ENCODE peak calls at places on chromosomes 6 and 20, in five cellular contexts. H is SK-N-SH, X is A549, O is B cell, Y is neural progenitor cell. T is an unnamed sample.

GRCh38 chr20:62066339-62066982 is 780 bp upstream of the TAF4 start:
- DNase-seq in H (peak), O (no peak), Y (peak), X (peak), T (no peak)

GRCh38 chr20:21534453-21534852 is 20.6 kb upstream of the NKX2-2 start:
- DNase-seq in H (no peak), Y (no peak), O (no peak), X (no peak), T (no peak)

GRCh38 chr6:7201732-7202541 is 94.2 kb downstream of the RREB1 start:
- DNase-seq in X (no peak), H (no peak), Y (no peak), O (peak), T (peak)

GRCh38 chr6:33418690-33419291 is 884 bp upstream of the CUTA start:
- DNase-seq in O (no peak), X (no peak), Y (peak), H (no peak), T (no peak)

GRCh38 chr6:46773201-46773855 is 19.9 kb upstream of the MEP1A start:
- DNase-seq in X (no peak), Y (no peak), O (no peak), H (no peak), T (no peak)

GRCh38 chr6:121652726-121653623 is 217.5 kb downstream of the GJA1 start:
- DNase-seq in O (no peak), Y (no peak), H (peak), X (peak), T (no peak)

GRCh38 chr6:26537846-26538571 is at the start of gene HMGN4:
- DNase-seq in H (peak), Y (peak), X (no peak), O (peak), T (peak)

GRCh38 chr20:4014031-4014474 is 1.3 kb downstream of the RNF24 start:
- DNase-seq in H (peak), X (peak), O (peak), Y (peak), T (no peak)

GRCh38 chr6:159595173-159595572 is 97.9 kb downstream of the SOD2 start:
- DNase-seq in O (no peak), X (peak), H (no peak), Y (no peak), T (no peak)

GRCh38 chr6:64023693-64024092 is 388.1 kb downstream of the PHF3 start:
- DNase-seq in O (no peak), X (no peak), Y (no peak), H (no peak), T (no peak)

GRCh38 chr20:59002874-59003399 is 4.1 kb downstream of the CTSZ start:
- DNase-seq in X (no peak), Y (no peak), O (no peak), H (no peak), T (no peak)

GRCh38 chr6:131210469-131210868 is 75.2 kb downstream of the AKAP7 start:
- DNase-seq in Y (no peak), X (no peak), O (no peak), H (no peak), T (no peak)

GRCh38 chr6:80223743-80224212 is 117.3 kb downstream of the BCKDHB start:
- DNase-seq in O (no peak), Y (no peak), X (no peak), H (no peak), T (no peak)

GRCh38 chr6:158677906-158678305 is 28.1 kb downstream of the SYTL3 start:
- DNase-seq in O (no peak), X (no peak), H (no peak), Y (no peak), T (no peak)

GRCh38 chr20:24018796-24019195 is 30.2 kb upstream of the GGTLC1 start:
- DNase-seq in O (no peak), H (no peak), X (no peak), Y (peak), T (no peak)

GRCh38 chr6:22754111-22754510 is 184.7 kb downstream of the HDGFL1 start:
- DNase-seq in H (no peak), O (no peak), X (no peak), Y (no peak), T (no peak)

GRCh38 chr6:145028144-145028818 is 707.0 kb downstream of the EPM2A start:
- DNase-seq in H (peak), O (peak), Y (peak), X (peak), T (no peak)

GRCh38 chr6:158311193-158311592 is 1.1 kb upstream of the TULP4 start:
- DNase-seq in H (no peak), Y (no peak), X (no peak), O (no peak), T (no peak)

GRCh38 chr6:87407531-87407895 is 259 bp upstream of the CFAP206 start:
- DNase-seq in H (no peak), O (no peak), X (peak), Y (no peak), T (no peak)

GRCh38 chr6:31727717-31728671 is 1.1 kb downstream of the DDAH2 start:
- DNase-seq in H (no peak), Y (no peak), X (no peak), O (no peak), T (peak)

GRCh38 chr6:31729979-31730630 is 1.0 kb upstream of the DDAH2 start:
- DNase-seq in H (peak), Y (peak), O (peak), X (peak), T (no peak)

GRCh38 chr6:31730631-31731086 is 1.6 kb upstream of the DDAH2 start:
- DNase-seq in H (no peak), O (no peak), X (no peak), Y (peak), T (no peak)

GRCh38 chr6:31728767-31729514 is at the start of gene DDAH2:
- DNase-seq in H (no peak), O (no peak), X (no peak), Y (no peak), T (no peak)

GRCh38 chr6:31729515-31729978 is 448 bp upstream of the DDAH2 start:
- DNase-seq in Y (peak), H (peak), O (peak), X (peak), T (no peak)
- TF ChIP-seq CTCF in Y (peak), H (no peak), O (peak), X (peak), T (no peak)

GRCh38 chr20:6651016-6651415 is 116.5 kb upstream of the BMP2 start:
- DNase-seq in H (no peak), O (no peak), X (no peak), Y (no peak), T (no peak)
- TF ChIP-seq CTCF in H (no peak), O (no peak), X (no peak), Y (no peak), T (no peak)

DNA sequence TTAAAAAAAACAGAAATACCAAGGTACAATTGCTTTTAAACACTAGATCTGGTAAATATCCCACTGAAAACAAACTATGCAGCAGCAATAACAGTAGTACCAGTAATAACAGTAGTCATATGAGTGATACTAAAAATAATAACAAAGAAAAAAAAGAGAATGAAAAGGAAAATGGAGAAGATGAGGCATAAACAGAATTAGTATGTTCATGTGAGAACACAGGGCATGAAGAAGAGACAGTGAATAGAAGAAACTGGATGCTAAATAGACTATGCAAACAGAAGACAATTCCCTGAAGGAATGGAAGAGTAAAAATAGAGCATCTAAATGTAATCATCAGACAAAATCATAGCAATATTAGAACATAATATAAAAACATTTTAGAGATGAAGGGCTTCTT is 121.1 kb downstream of the RNGTT start:
- DNase-seq in Y (no peak), O (no peak), H (no peak), X (no peak), T (no peak)
- TF ChIP-seq CTCF in Y (no peak), O (no peak), H (no peak), X (no peak), T (no peak)

DNA sequence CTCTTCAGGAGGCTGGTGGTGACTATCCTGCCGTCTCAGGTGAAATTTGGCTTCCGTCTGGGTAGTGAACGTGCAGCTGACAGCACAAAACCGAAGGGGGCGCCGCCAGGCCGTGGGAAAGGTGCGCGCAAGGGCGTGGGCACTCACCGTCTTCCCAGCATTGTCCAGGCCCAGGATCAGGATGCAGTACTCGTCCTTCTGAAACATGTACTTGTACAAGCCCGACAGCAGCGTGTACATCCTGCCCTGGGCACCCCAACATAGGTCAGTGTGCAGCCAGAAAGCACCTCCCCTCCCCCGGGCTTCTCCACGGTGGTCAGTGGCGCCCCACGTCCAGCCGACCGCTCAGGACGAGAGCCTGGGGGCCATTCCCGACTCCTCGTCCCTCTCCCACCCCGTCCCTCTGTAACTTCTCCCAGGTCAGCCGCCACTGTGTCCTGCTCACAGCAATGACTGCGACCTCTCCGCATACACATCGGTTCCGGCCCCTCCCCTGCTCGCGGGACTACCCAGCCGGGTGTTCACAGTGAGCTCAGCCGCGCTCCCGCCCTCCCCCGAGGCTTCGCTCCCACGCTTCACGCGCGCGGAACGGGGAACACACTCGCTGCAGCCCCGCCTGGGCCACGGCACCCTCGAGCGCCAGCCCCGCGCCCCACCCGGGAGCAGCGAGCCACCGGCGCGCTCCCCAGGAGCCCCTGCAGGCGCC is 771 bp downstream of the ARFRP1 start:
- DNase-seq in Y (peak), O (peak), X (no peak), H (peak), T (no peak)
- TF ChIP-seq CTCF in Y (peak), O (peak), X (no peak), H (peak), T (peak)